ENCODE peak calls at places on chromosomes 5 and 9, in six cellular contexts. W is neural progenitor cell, U is mammary epithelial cell, K is GM23248, N is MM.1S, Q is mesendoderm. Y is an unnamed sample.

GRCh38 chr5:4080370-4080769 is 484.7 kb downstream of the IRX1 start:
- DNase-seq in W (no peak), Q (no peak), K (no peak), U (no peak), N (no peak), Y (no peak)

GRCh38 chr9:107242073-107243063 is 40.7 kb upstream of the RAD23B start:
- DNase-seq in W (no peak), Q (peak), N (no peak), U (peak), K (peak), Y (no peak)

GRCh38 chr5:77920350-77921046 is 144.4 kb upstream of the TBCA start:
- DNase-seq in K (no peak), U (no peak), N (no peak), Q (no peak), W (no peak), Y (no peak)

GRCh38 chr9:35816708-35817107 is 1.9 kb upstream of the HINT2 start:
- DNase-seq in K (no peak), N (no peak), Q (peak), U (no peak), W (peak), Y (no peak)

GRCh38 chr9:109574061-109574882 is 76.2 kb upstream of the PTPN3 start:
- DNase-seq in N (peak), Q (peak), W (peak), K (peak), U (peak), Y (peak)

GRCh38 chr5:126656397-126657007 is 55.8 kb downstream of the PHAX start:
- DNase-seq in Q (peak), W (peak), N (peak), K (peak), U (no peak), Y (peak)

GRCh38 chr9:130140701-130141100 is 31.5 kb upstream of the NCS1 start:
- DNase-seq in U (no peak), N (no peak), W (no peak), Q (no peak), K (no peak), Y (no peak)

GRCh38 chr9:124783830-124784229 is 6.9 kb downstream of the OLFML2A start:
- DNase-seq in K (no peak), N (no peak), Q (no peak), U (no peak), W (no peak), Y (no peak)

GRCh38 chr5:160118349-160119141 is 705 bp downstream of the PWWP2A start:
- DNase-seq in U (peak), Q (peak), N (peak), W (no peak), K (no peak), Y (no peak)

GRCh38 chr9:131113655-131114563 is 11.5 kb upstream of the NUP214 start:
- DNase-seq in U (no peak), W (no peak), K (no peak), Q (no peak), N (no peak), Y (no peak)

GRCh38 chr5:37661227-37661920 is 178.5 kb downstream of the GDNF start:
- DNase-seq in U (no peak), W (no peak), Q (no peak), K (no peak), N (no peak), Y (no peak)

GRCh38 chr5:37660319-37660718 is 179.5 kb downstream of the GDNF start:
- DNase-seq in Q (no peak), N (no peak), K (no peak), U (no peak), W (no peak), Y (no peak)

GRCh38 chr5:37663538-37663937 is 176.3 kb downstream of the GDNF start:
- DNase-seq in U (no peak), K (no peak), N (no peak), W (peak), Q (no peak), Y (no peak)

GRCh38 chr5:37662789-37663475 is 176.9 kb downstream of the GDNF start:
- DNase-seq in Q (no peak), U (no peak), N (no peak), W (no peak), K (peak), Y (no peak)

GRCh38 chr5:37662362-37662761 is 177.5 kb downstream of the GDNF start:
- DNase-seq in K (no peak), N (no peak), Q (no peak), W (no peak), U (no peak), Y (no peak)
- H3K9ac ChIP-seq in K (no peak), N (no peak), Q (no peak), W (no peak), U (no peak), Y (no peak)

GRCh38 chr9:100086097-100086496 is 12.7 kb downstream of the ERP44 start:
- DNase-seq in U (no peak), W (no peak), N (no peak), Q (no peak), K (no peak), Y (no peak)

GRCh38 chr9:100082786-100083185 is 16.0 kb downstream of the ERP44 start:
- DNase-seq in Q (no peak), U (peak), N (no peak), K (peak), W (no peak), Y (no peak)

GRCh38 chr9:100083448-100084144 is 15.2 kb downstream of the ERP44 start:
- DNase-seq in W (no peak), K (peak), U (no peak), Q (no peak), N (peak), Y (no peak)

GRCh38 chr9:100084734-100085133 is 14.1 kb downstream of the ERP44 start:
- DNase-seq in Q (no peak), N (peak), W (no peak), K (no peak), U (no peak), Y (no peak)

GRCh38 chr9:100084145-100084478 is 14.7 kb downstream of the ERP44 start:
- DNase-seq in U (no peak), K (no peak), N (peak), Q (no peak), W (no peak), Y (no peak)
- H3K4me3 ChIP-seq in U (no peak), K (no peak), N (peak), Q (no peak), W (no peak), Y (no peak)

DNA sequence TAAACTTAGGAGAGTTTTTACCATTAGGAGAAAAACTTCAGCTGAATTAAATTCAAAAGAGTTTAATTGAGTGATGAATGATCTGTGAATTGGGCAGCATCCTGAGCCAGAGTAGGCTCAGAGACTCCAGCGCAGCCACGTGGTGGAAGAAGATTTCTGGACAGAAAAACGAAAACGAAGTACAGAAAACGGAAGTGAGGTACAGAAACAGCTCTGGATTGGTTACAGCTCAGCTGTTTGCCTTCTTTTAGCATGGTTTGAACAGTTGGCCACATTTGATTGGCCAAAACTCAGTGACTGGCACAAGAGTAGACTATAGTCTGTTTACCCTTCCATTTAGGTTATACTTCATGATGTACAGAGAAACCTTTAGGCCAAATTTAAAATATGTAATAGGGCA is 69.2 kb upstream of the PLPP1 start:
- DNase-seq in Q (no peak), N (peak), W (no peak), K (peak), U (no peak), Y (no peak)
- H3K9ac ChIP-seq in Q (no peak), N (no peak), W (no peak), K (peak), U (no peak), Y (no peak)

GRCh38 chr9:68476889-68477288 is 63.8 kb downstream of the TMEM252 start:
- DNase-seq in U (no peak), K (no peak), Q (no peak), N (no peak), W (no peak), Y (no peak)
- H3K4me3 ChIP-seq in U (no peak), K (no peak), Q (no peak), N (no peak), W (no peak), Y (no peak)

GRCh38 chr5:139387611-139388197 is 2.0 kb downstream of the MZB1 start:
- DNase-seq in W (no peak), N (peak), U (no peak), K (no peak), Q (no peak), Y (no peak)
- H3K9ac ChIP-seq in W (no peak), N (peak), U (no peak), K (no peak), Q (no peak), Y (no peak)

DNA sequence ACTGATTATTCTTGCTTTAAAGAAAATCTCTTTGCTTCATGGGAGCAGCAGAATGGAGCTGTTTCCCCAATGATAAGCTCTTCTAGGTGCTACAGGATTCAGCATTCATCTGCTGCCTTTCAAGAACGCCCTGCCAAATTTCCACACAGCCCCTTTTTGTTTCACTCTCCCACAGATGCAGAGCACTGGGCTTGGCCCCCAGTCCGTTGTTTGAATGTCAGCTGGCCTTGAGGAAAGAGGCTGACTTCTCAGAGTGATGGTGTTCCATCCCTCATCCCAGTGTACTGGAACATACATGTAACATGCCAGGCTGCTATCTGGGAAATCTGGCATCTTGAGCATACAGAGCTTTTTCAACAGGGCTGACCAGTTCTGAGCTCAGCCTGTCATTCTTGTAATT is 2.6 kb downstream of the GALNT10 start:
- DNase-seq in W (no peak), U (no peak), N (no peak), K (peak), Q (no peak), Y (no peak)
- H3K4me3 ChIP-seq in W (no peak), U (no peak), N (no peak), K (peak), Q (no peak), Y (no peak)

GRCh38 chr5:15506146-15506545 is 6.2 kb downstream of the FBXL7 start:
- DNase-seq in N (no peak), U (no peak), W (no peak), Q (no peak), K (no peak), Y (no peak)

GRCh38 chr5:15510816-15511215 is 10.8 kb downstream of the FBXL7 start:
- DNase-seq in W (no peak), K (peak), U (peak), Q (no peak), N (no peak), Y (no peak)

GRCh38 chr5:15515229-15515628 is 15.2 kb downstream of the FBXL7 start:
- DNase-seq in N (no peak), K (no peak), U (no peak), W (no peak), Q (peak), Y (no peak)

GRCh38 chr5:15513379-15513778 is 13.4 kb downstream of the FBXL7 start:
- DNase-seq in U (no peak), W (no peak), K (no peak), N (no peak), Q (no peak), Y (no peak)

DNA sequence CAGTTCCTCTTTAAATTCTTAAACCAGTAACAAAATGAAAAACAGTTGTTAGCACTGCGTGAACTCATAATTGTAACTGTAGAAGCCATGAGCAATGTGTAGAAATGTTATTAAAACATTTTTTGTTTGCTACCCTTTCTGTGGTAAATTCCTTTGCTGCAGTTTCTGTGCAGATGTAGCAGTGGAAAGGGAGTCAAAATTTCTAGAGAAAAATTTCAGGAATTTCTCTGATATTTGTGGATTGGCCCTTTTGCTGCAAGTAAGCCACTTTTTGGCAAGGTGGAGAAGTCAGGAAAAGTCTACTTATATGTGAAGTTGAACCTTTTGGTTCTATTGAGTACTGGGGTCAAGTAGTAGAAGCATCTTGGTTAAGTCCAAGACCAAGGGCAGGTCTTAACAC is 10.1 kb downstream of the FBXL7 start:
- DNase-seq in U (no peak), Q (peak), N (no peak), W (no peak), K (peak), Y (no peak)
- H3K9ac ChIP-seq in U (no peak), Q (no peak), N (no peak), W (no peak), K (peak), Y (no peak)